ENCODE peak calls at places on chromosomes 6 and 20, in four cellular contexts. D is HepG2, G is K562, B is GM12878. U is an unnamed sample.

GRCh38 chr6:34237316-34237721 is 646 bp downstream of the HMGA1 start:
- DNase-seq in D (no peak), B (no peak), G (peak), U (no peak)

GRCh38 chr6:138538390-138539031 is 39.2 kb upstream of the NHSL1 start:
- DNase-seq in B (no peak), D (peak), G (no peak), U (no peak)

GRCh38 chr6:138218449-138218848 is at the start of gene PBOV1:
- DNase-seq in D (no peak), B (no peak), G (no peak), U (no peak)

GRCh38 chr6:166552600-166552999 is 33.9 kb downstream of the RAMACL start:
- DNase-seq in B (no peak), D (no peak), G (no peak), U (no peak)

GRCh38 chr6:85498596-85499258 is 48.8 kb downstream of the NT5E start:
- DNase-seq in B (no peak), D (peak), G (no peak), U (no peak)

GRCh38 chr6:21831531-21832291 is 238.2 kb downstream of the SOX4 start:
- DNase-seq in D (no peak), B (no peak), G (no peak), U (no peak)

GRCh38 chr6:138307816-138308727 is 69.6 kb upstream of the SMIM28 start:
- DNase-seq in D (peak), G (peak), B (no peak), U (no peak)

GRCh38 chr6:4844108-4844507 is 67.9 kb downstream of the CDYL start:
- DNase-seq in D (no peak), G (no peak), B (no peak), U (no peak)

GRCh38 chr6:107064579-107065065 is 36.6 kb downstream of the MTRES1 start:
- DNase-seq in D (peak), G (peak), B (no peak), U (no peak)

GRCh38 chr6:69631552-69632346 is 165.1 kb downstream of the LMBRD1 start:
- DNase-seq in B (no peak), D (no peak), G (no peak), U (no peak)

GRCh38 chr6:149060300-149060984 is 257.1 kb upstream of the TAB2 start:
- DNase-seq in B (peak), D (peak), G (peak), U (no peak)

GRCh38 chr6:150692604-150693003 is 92.9 kb downstream of the PLEKHG1 start:
- DNase-seq in D (no peak), B (peak), G (no peak), U (no peak)

GRCh38 chr6:8415305-8415704 is 20.0 kb downstream of the SLC35B3 start:
- DNase-seq in D (no peak), G (no peak), B (no peak), U (no peak)

GRCh38 chr6:74075323-74075722 is 379.3 kb downstream of the CD109 start:
- DNase-seq in B (no peak), G (no peak), D (no peak), U (no peak)

GRCh38 chr20:60108397-60108796 is 150.2 kb downstream of the CDH26 start:
- DNase-seq in B (no peak), G (no peak), D (no peak), U (no peak)

GRCh38 chr20:38471987-38472512 is 593 bp upstream of the RALGAPB start:
- DNase-seq in B (no peak), D (no peak), G (no peak), U (no peak)

GRCh38 chr20:38471245-38471644 is 1.4 kb upstream of the RALGAPB start:
- DNase-seq in B (no peak), G (no peak), D (no peak), U (no peak)

DNA sequence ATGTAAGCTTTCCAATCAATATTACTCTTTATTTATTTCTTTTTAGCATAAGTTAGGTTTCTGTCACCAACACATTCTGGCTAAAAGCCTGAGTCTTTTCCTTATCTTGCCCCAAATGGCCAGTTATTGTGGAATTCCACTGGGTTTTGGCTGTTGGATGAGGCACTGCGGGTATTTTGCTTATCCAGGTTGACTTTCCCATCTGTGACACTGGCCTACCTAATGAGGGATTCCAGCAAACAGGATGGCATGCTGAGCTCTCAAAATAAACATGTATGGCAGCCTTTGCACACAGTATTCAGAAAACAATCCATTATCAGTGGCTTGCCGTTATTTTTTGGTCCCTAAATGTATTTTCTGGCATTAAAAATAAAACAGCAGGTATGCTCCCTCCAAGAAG is 6.5 kb upstream of the RALGAPB start:
- DNase-seq in B (no peak), G (no peak), D (no peak), U (no peak)
- TF ChIP-seq MYC in B (no peak), G (no peak), D (no peak), U (no peak)

GRCh38 chr6:125791151-125791819 is 525 bp downstream of the NCOA7 start:
- DNase-seq in G (peak), B (no peak), D (peak), U (peak)

GRCh38 chr6:125790403-125791150 is at the start of gene NCOA7:
- DNase-seq in G (peak), B (no peak), D (peak), U (peak)

GRCh38 chr6:125787791-125788190 is 3.0 kb upstream of the NCOA7 start:
- DNase-seq in B (no peak), G (peak), D (no peak), U (peak)

GRCh38 chr6:125789167-125789566 is 1.6 kb upstream of the NCOA7 start:
- DNase-seq in G (peak), D (no peak), B (no peak), U (no peak)

GRCh38 chr6:125789576-125790402 is 971 bp upstream of the NCOA7 start:
- DNase-seq in D (peak), B (no peak), G (peak), U (peak)
- TF ChIP-seq REST in D (no peak), B (no peak), G (no peak), U (no peak)

DNA sequence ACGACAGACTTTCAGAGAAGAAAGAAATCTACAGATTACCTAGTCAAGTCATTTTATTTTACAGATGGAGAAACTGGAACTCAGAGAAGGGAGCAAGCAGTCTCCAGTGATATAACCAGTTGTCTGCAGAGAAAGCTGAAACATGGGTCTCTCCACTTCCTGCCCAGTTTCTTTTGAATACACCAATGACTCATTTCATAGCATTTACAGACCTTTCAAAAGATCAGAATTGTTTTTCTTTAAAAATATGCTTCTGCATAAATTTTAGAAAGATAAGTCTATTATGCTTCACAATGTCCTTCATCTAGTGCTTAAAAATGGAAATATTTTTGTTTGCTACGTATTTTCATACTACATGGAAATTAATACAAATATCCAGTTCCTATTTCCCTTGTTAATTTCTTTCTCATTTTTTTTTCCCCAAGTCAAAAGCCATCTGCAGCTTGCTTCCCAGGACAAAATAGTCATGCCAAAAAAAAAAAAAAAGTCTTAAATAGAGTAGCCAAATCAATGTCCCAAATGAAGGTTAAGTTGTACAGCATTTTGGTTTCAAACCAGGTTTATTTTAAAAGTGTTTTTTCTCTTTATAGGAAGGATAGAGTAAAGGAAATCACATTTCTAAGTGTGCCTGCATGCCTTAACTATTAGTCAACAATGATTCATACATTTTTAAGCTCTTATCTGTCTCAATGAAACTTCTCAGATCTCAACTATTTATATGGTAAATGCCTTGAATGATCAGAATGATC is 36.9 kb downstream of the ARHGAP18 start:
- DNase-seq in G (no peak), B (peak), D (peak), U (no peak)
- TF ChIP-seq MYC in G (no peak), B (no peak), D (no peak), U (no peak)

GRCh38 chr20:57802877-57803717 is 93.3 kb upstream of the PMEPA1 start:
- DNase-seq in B (no peak), G (no peak), D (no peak), U (no peak)
- TF ChIP-seq REST in B (no peak), G (no peak), D (no peak), U (no peak)

GRCh38 chr20:23246682-23247664 is 103.6 kb upstream of the NXT1 start:
- DNase-seq in G (peak), B (peak), D (no peak), U (no peak)
- TF ChIP-seq MYC in G (no peak), B (no peak), D (no peak), U (no peak)

GRCh38 chr20:13822459-13822858 is 37.6 kb downstream of the NDUFAF5 start:
- DNase-seq in G (peak), B (no peak), D (no peak), U (no peak)

GRCh38 chr20:13825465-13825864 is 40.6 kb downstream of the NDUFAF5 start:
- DNase-seq in G (no peak), D (no peak), B (no peak), U (no peak)

GRCh38 chr20:13824459-13824858 is 39.6 kb downstream of the NDUFAF5 start:
- DNase-seq in B (no peak), G (no peak), D (no peak), U (no peak)

GRCh38 chr20:13819885-13820645 is 35.2 kb downstream of the NDUFAF5 start:
- DNase-seq in D (peak), G (peak), B (no peak), U (peak)

DNA sequence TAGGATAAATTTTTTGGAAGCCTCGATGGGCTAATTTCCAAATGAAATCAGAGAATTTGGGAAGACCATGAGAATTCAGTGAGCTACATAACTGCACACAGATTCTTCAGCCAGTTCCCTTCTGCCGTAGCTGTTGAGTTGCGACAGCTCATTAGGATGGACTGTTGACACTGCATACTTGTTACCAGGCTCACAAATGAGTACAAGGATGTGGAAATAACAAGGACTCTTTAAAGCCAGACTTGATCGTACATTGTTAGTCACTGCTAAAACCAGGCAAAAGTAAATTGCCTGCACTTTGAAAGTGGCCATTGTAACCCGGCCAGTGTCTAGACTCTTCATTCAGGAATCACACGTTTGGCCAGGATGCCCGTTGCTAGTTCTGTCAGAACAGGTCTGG is 37.0 kb downstream of the NDUFAF5 start:
- DNase-seq in G (no peak), B (no peak), D (no peak), U (no peak)
- TF ChIP-seq REST in G (no peak), B (no peak), D (no peak), U (no peak)